ENCODE peak calls at places on chromosomes 2 and 18, in four cellular contexts. One of them, this sample, is unnamed.

GRCh38 chr18:12637901-12638633 is 19.8 kb downstream of the SPIRE1 start:
- DNase-seq in sigmoid colon: no peak
- DNase-seq in cardiac muscle cell: peak; percentile 66
- DNase-seq in A549: peak; percentile 33
- DNase-seq in this sample: no peak

GRCh38 chr2:109242222-109242653 is 113.2 kb downstream of the SH3RF3 start:
- DNase-seq in cardiac muscle cell: no peak
- DNase-seq in A549: no peak
- DNase-seq in sigmoid colon: peak; percentile 74
- DNase-seq in this sample: no peak

GRCh38 chr2:128754246-128754724 is 435.6 kb upstream of the HS6ST1 start:
- DNase-seq in A549: no peak
- DNase-seq in sigmoid colon: no peak
- DNase-seq in cardiac muscle cell: peak; percentile 86
- DNase-seq in this sample: no peak

GRCh38 chr2:218722419-218722818 is 11.8 kb downstream of the TTLL4 start:
- DNase-seq in A549: no peak
- DNase-seq in cardiac muscle cell: no peak
- DNase-seq in sigmoid colon: no peak
- DNase-seq in this sample: no peak

GRCh38 chr2:12705230-12705629 is 11.5 kb upstream of the TRIB2 start:
- DNase-seq in cardiac muscle cell: peak; percentile 52
- DNase-seq in sigmoid colon: no peak
- DNase-seq in A549: no peak
- DNase-seq in this sample: no peak

GRCh38 chr18:59990121-59990818 is 90.5 kb downstream of the PMAIP1 start:
- DNase-seq in sigmoid colon: no peak
- DNase-seq in cardiac muscle cell: no peak
- DNase-seq in A549: no peak
- DNase-seq in this sample: no peak

GRCh38 chr2:109537565-109538221 is 76.1 kb downstream of the SEPTIN10 start:
- DNase-seq in cardiac muscle cell: peak; percentile 69
- DNase-seq in A549: no peak
- DNase-seq in sigmoid colon: no peak
- DNase-seq in this sample: no peak

GRCh38 chr2:16240459-16240858 is 300.1 kb downstream of the MYCN start:
- DNase-seq in A549: no peak
- DNase-seq in sigmoid colon: no peak
- DNase-seq in cardiac muscle cell: no peak
- DNase-seq in this sample: no peak

GRCh38 chr2:73877071-73877802 is 15.6 kb upstream of the ACTG2 start:
- DNase-seq in sigmoid colon: no peak
- DNase-seq in A549: no peak
- DNase-seq in cardiac muscle cell: no peak
- DNase-seq in this sample: no peak

GRCh38 chr2:135913726-135914365 is 37.6 kb upstream of the MCM6 start:
- DNase-seq in cardiac muscle cell: peak; percentile 55
- DNase-seq in A549: peak; percentile 45
- DNase-seq in sigmoid colon: no peak
- DNase-seq in this sample: no peak

GRCh38 chr2:35298493-35298892 is 1057.1 kb upstream of the CRIM1 start:
- DNase-seq in sigmoid colon: no peak
- DNase-seq in A549: peak; percentile 4
- DNase-seq in cardiac muscle cell: peak; percentile 24
- DNase-seq in this sample: no peak

GRCh38 chr2:212898011-212898410 is 253.4 kb downstream of the IKZF2 start:
- DNase-seq in cardiac muscle cell: no peak
- DNase-seq in A549: no peak
- DNase-seq in sigmoid colon: no peak
- DNase-seq in this sample: no peak

GRCh38 chr18:78255013-78255412 is 724.6 kb upstream of the SALL3 start:
- DNase-seq in A549: no peak
- DNase-seq in sigmoid colon: no peak
- DNase-seq in cardiac muscle cell: no peak
- DNase-seq in this sample: no peak

GRCh38 chr18:36544036-36544725 is 246.7 kb downstream of the FHOD3 start:
- DNase-seq in cardiac muscle cell: no peak
- DNase-seq in sigmoid colon: no peak
- DNase-seq in A549: no peak
- DNase-seq in this sample: peak; percentile 91

GRCh38 chr2:206381881-206382280 is 61.5 kb upstream of the ADAM23 start:
- DNase-seq in sigmoid colon: no peak
- DNase-seq in A549: no peak
- DNase-seq in cardiac muscle cell: no peak
- DNase-seq in this sample: no peak

GRCh38 chr2:198098918-198099317 is 294.5 kb downstream of the PLCL1 start:
- DNase-seq in sigmoid colon: no peak
- DNase-seq in cardiac muscle cell: no peak
- DNase-seq in A549: no peak
- DNase-seq in this sample: no peak

GRCh38 chr2:66441651-66442365 is 6.9 kb downstream of the MEIS1 start:
- DNase-seq in sigmoid colon: peak; percentile 64
- DNase-seq in cardiac muscle cell: no peak
- DNase-seq in A549: no peak
- DNase-seq in this sample: no peak

GRCh38 chr18:55478301-55478660 is 109.7 kb downstream of the TCF4 start:
- DNase-seq in A549: no peak
- DNase-seq in sigmoid colon: no peak
- DNase-seq in cardiac muscle cell: peak; percentile 28
- DNase-seq in this sample: no peak

GRCh38 chr2:12205086-12205485 is 458.7 kb downstream of the LPIN1 start:
- DNase-seq in sigmoid colon: no peak
- DNase-seq in A549: no peak
- DNase-seq in cardiac muscle cell: no peak
- DNase-seq in this sample: no peak

GRCh38 chr2:96204836-96205235 is 3.8 kb downstream of the STARD7 start:
- DNase-seq in cardiac muscle cell: no peak
- DNase-seq in A549: no peak
- DNase-seq in sigmoid colon: no peak
- DNase-seq in this sample: no peak

GRCh38 chr18:58400337-58400885 is 228.5 kb downstream of the ALPK2 start:
- DNase-seq in A549: no peak
- DNase-seq in sigmoid colon: no peak
- DNase-seq in cardiac muscle cell: peak; percentile 18
- DNase-seq in this sample: no peak

GRCh38 chr18:47422524-47422923 is 171.1 kb upstream of the SKOR2 start:
- DNase-seq in A549: no peak
- DNase-seq in cardiac muscle cell: no peak
- DNase-seq in sigmoid colon: no peak
- DNase-seq in this sample: no peak

GRCh38 chr2:134334542-134335353 is 80.9 kb downstream of the MGAT5 start:
- DNase-seq in A549: no peak
- DNase-seq in sigmoid colon: no peak
- DNase-seq in cardiac muscle cell: no peak
- DNase-seq in this sample: no peak

GRCh38 chr2:220913384-220913783 is 658.7 kb downstream of the EPHA4 start:
- DNase-seq in A549: no peak
- DNase-seq in cardiac muscle cell: no peak
- DNase-seq in sigmoid colon: no peak
- DNase-seq in this sample: no peak

DNA sequence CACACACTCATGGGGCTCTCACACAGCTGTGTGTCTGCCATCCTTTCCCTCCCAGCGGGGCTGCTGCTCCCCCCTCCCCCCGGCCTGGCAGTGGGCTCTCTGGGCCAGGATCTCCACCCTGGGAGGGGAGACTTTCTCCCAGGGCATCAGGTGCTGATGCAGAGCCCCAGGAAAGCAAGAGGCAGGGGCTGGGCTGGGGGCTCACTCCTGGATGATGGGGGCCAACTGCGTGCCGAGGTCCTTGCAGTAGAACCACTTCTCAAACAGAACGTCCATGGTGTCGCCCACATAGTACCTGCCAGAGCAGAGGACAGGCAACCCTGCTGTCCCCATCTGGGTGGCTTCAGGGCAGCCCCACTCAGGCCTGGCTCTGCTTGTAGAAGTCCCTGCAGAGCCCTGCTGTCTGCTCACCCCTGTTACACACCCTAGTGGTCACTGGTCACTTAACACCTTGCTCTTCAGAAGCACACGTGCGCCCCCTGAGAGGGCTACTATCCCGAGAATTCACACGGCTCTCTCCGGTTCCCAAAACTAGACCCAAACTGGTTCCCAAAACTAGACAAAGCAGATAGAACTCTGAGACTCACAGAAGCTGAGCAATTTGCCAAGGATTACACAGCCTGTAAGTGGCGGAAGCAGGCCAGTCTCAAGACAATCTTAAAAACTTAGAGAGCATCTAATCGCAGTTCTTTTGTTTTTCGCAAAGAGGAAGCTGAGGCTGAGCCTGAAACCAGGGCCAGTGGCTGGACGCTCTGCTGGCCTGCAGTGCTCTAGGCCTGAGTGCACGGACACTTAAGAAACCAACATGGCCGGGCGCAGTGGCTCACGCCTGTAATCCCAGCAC is 6.6 kb upstream of the OXER1 start:
- DNase-seq in cardiac muscle cell: peak; percentile 68
- DNase-seq in sigmoid colon: peak; percentile 69
- DNase-seq in A549: peak; percentile 85
- DNase-seq in this sample: no peak
- TF ChIP-seq CTCF in cardiac muscle cell: peak; percentile 54
- TF ChIP-seq CTCF in sigmoid colon: no peak
- TF ChIP-seq CTCF in A549: peak; percentile 58
- TF ChIP-seq CTCF in this sample: no peak

GRCh38 chr2:235608200-235608591 is 114.4 kb downstream of the AGAP1 start:
- DNase-seq in cardiac muscle cell: peak; percentile 40
- DNase-seq in A549: no peak
- DNase-seq in sigmoid colon: no peak
- DNase-seq in this sample: no peak
- H3K27ac ChIP-seq in cardiac muscle cell: no peak overlapping the region
- H3K27ac ChIP-seq in A549: no peak overlapping the region
- H3K27ac ChIP-seq in sigmoid colon: peak overlapping the region; percentile 37
- H3K27ac ChIP-seq in this sample: no peak overlapping the region

GRCh38 chr18:22930089-22930713 is 2.9 kb upstream of the RBBP8 start:
- DNase-seq in sigmoid colon: peak; percentile 81
- DNase-seq in cardiac muscle cell: peak; percentile 77
- DNase-seq in A549: peak; percentile 65
- DNase-seq in this sample: no peak

GRCh38 chr18:22921762-22922161 is 11.4 kb upstream of the RBBP8 start:
- DNase-seq in cardiac muscle cell: no peak
- DNase-seq in sigmoid colon: no peak
- DNase-seq in A549: no peak
- DNase-seq in this sample: no peak

GRCh38 chr18:22924589-22924988 is 8.5 kb upstream of the RBBP8 start:
- DNase-seq in A549: no peak
- DNase-seq in cardiac muscle cell: no peak
- DNase-seq in sigmoid colon: no peak
- DNase-seq in this sample: no peak

DNA sequence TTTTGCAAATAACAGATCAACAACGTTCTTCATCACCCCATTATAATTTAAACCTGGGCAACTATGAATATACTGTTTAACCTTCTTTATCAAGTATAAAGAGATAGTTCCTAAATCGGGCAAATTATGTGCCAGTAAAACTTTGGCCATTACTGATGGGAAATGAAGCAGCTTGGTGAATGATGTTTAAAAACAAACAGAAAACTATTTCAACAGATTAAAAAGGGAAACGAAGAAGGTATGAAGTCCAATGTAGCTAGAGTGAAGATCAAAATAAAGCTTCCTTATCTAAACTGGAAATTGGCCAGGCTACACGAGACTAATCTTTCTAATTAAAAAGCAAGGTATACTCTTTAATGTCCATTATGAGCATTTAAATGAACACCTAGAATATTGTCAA is 6.7 kb upstream of the RBBP8 start:
- DNase-seq in sigmoid colon: no peak
- DNase-seq in A549: no peak
- DNase-seq in cardiac muscle cell: no peak
- DNase-seq in this sample: no peak
- H3K4me1 ChIP-seq in sigmoid colon: no peaks in the 10 kb centered on the region
- H3K4me1 ChIP-seq in A549: no peaks in the 10 kb centered on the region
- H3K4me1 ChIP-seq in cardiac muscle cell: peaks cover 48% of the 10 kb centered on the region
- H3K4me1 ChIP-seq in this sample: no peaks in the 10 kb centered on the region

GRCh38 chr18:8402237-8402636 is 207.0 kb upstream of the RAB12 start:
- DNase-seq in A549: no peak
- DNase-seq in sigmoid colon: no peak
- DNase-seq in cardiac muscle cell: no peak
- DNase-seq in this sample: no peak
- TF ChIP-seq CTCF in A549: no peak
- TF ChIP-seq CTCF in sigmoid colon: no peak
- TF ChIP-seq CTCF in cardiac muscle cell: no peak
- TF ChIP-seq CTCF in this sample: no peak